ENCODE peak calls at places on chromosomes 3 and 15, in six cellular contexts. Z, N, A, K, U and B are unnamed samples.

GRCh38 chr3:115808816-115809215 is 185.5 kb downstream of the GAP43 start:
- DNase-seq in K (no peak), A (no peak), Z (no peak), U (no peak), N (no peak), B (no peak)

GRCh38 chr15:57390583-57390982 is 14.3 kb downstream of the CGNL1 start:
- DNase-seq in K (no peak), A (no peak), N (no peak), U (no peak), Z (no peak), B (no peak)

GRCh38 chr3:185954366-185954723 is 16.5 kb upstream of the TRA2B start:
- DNase-seq in Z (no peak), A (no peak), N (no peak), K (no peak), U (no peak), B (no peak)

GRCh38 chr3:46892285-46893145 is 15.0 kb downstream of the PTH1R start:
- DNase-seq in Z (peak; percentile 70), N (no peak), K (peak; percentile 35), U (peak; percentile 83), A (peak; percentile 90), B (peak; percentile 75)

GRCh38 chr3:150194957-150195356 is 213.1 kb upstream of the TSC22D2 start:
- DNase-seq in N (no peak), A (no peak), K (no peak), U (no peak), Z (no peak), B (no peak)

GRCh38 chr3:47863391-47864128 is 60.6 kb downstream of the DHX30 start:
- DNase-seq in Z (no peak), N (no peak), A (no peak), K (no peak), U (no peak), B (no peak)

GRCh38 chr3:161893972-161894371 is 397.4 kb downstream of the OTOL1 start:
- DNase-seq in N (no peak), K (no peak), U (no peak), Z (no peak), A (no peak), B (no peak)

GRCh38 chr15:62857411-62857853 is 185.1 kb upstream of the TPM1 start:
- DNase-seq in A (no peak), U (no peak), N (no peak), K (no peak), Z (no peak), B (no peak)

GRCh38 chr15:35349916-35350315 is 196.0 kb downstream of the DPH6 start:
- DNase-seq in N (no peak), K (no peak), Z (no peak), U (no peak), A (no peak), B (no peak)

GRCh38 chr3:195802261-195802701 is 9.4 kb downstream of the MUC4 start:
- DNase-seq in A (no peak), U (no peak), N (no peak), Z (no peak), K (no peak), B (no peak)

GRCh38 chr15:44910981-44911625 is 45.4 kb upstream of the TERB2 start:
- DNase-seq in Z (no peak), K (no peak), N (no peak), U (no peak), A (no peak), B (no peak)

GRCh38 chr15:73518180-73518862 is 75.4 kb downstream of the REC114 start:
- DNase-seq in N (no peak), A (no peak), K (peak; percentile 6), U (no peak), Z (no peak), B (no peak)

GRCh38 chr15:63401078-63401477 is 19.4 kb upstream of the CA12 start:
- DNase-seq in Z (no peak), K (no peak), A (no peak), U (no peak), N (no peak), B (no peak)

GRCh38 chr3:37712918-37713819 is 148.5 kb upstream of the CTDSPL start:
- DNase-seq in N (no peak), U (no peak), Z (no peak), K (no peak), A (no peak), B (no peak)

GRCh38 chr3:16322189-16322588 is 57.2 kb downstream of the OXNAD1 start:
- DNase-seq in N (no peak), U (no peak), Z (no peak), K (no peak), A (no peak), B (no peak)

GRCh38 chr3:51539291-51539891 is 872 bp downstream of the RAD54L2 start:
- DNase-seq in U (peak; percentile 64), Z (no peak), K (no peak), A (no peak), N (no peak), B (no peak)

GRCh38 chr3:51544011-51544775 is 5.7 kb downstream of the RAD54L2 start:
- DNase-seq in U (no peak), N (no peak), A (no peak), Z (no peak), K (no peak), B (no peak)

GRCh38 chr3:51538115-51538458 is 432 bp upstream of the RAD54L2 start:
- DNase-seq in Z (no peak), N (no peak), U (no peak), A (no peak), K (no peak), B (no peak)

GRCh38 chr3:51535146-51536019 is 3.1 kb upstream of the RAD54L2 start:
- DNase-seq in Z (no peak), N (no peak), U (no peak), A (no peak), K (no peak), B (no peak)

DNA sequence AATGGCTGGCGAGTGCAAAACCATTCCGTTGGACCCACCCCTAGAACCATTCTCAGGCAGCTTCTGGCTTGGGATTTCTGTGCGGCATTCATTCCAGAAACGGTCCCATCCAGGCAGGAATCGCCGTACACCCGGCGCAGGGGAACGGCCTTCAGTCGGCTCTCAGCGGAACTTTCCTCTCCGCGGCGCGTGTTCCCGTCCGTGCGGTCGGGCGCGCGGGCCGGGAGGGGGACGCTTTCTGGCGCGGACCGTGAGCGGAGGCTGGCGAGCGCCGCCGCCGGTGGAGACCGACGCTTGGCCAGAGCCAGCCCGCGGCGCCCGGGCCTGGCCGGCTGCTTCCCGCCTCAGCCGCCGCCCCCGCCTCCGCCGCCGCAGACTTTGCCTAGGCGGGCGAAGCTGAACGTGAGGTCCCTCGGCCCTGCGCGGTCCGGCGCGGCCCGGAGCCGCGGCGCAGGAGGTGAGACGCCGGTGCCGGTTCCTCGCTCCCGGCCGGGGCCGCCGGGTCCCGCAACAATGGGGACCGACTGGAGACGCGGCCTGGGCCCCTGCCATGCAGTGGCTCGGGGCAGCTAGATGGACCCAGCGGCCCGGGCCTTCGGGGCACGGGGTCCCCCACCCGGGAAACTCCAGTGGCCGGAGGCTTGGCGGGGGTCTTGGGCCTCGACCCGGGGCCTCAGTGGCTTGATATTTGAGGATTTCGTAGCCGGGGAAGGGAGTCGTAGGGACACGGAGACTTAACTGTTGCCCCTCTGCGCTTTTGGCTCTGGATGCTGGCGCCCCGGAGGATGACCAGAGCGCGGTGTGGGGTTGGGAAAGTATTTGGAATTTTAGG is at the start of gene RAD54L2:
- DNase-seq in K (peak; percentile 68), A (peak; percentile 93), Z (peak; percentile 75), N (peak; percentile 53), U (peak; percentile 83), B (peak; percentile 83)
- TF ChIP-seq CTCF in K (peak; percentile 33), A (peak; percentile 27), Z (no peak), N (peak; percentile 33), U (peak; percentile 31), B (peak; percentile 39)

DNA sequence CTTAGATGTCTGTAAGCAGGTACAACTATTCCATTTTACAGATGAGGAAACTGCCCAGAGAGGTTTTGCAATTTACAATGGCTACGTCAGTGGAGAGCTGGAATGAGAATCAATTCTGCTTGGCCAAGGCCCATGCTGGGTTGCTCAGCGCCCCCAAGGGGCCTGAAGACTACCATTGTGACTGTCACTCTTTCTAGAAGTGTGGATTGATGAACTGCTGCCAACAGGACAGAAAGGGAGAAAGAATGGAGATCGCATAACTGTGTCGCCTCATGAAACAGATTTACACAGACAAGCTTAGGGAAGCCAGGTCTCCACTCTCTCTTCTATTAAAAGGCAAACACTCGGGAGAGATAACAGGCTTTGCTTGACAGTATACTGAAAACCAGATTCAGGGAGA is 160.0 kb downstream of the STT3B start:
- DNase-seq in A (no peak), N (no peak), U (no peak), K (no peak), Z (no peak), B (no peak)
- H3K27ac ChIP-seq in A (no peak overlapping the region), N (no peak overlapping the region), U (no peak overlapping the region), K (no peak overlapping the region), Z (no peak overlapping the region), B (no peak overlapping the region)

GRCh38 chr3:59820352-59820934 is 770.6 kb upstream of the CFAP20DC start:
- DNase-seq in U (no peak), A (no peak), K (no peak), Z (no peak), N (no peak), B (no peak)
- H3K4me1 ChIP-seq in U (peaks cover 12% of the 10 kb centered on the region), A (peaks cover 9% of the 10 kb centered on the region), K (peaks cover 25% of the 10 kb centered on the region), Z (no peaks in the 10 kb centered on the region), N (no peaks in the 10 kb centered on the region), B (no peaks in the 10 kb centered on the region)

GRCh38 chr3:42581709-42582473 is at the start of gene SEC22C:
- DNase-seq in Z (peak; percentile 97), A (peak; percentile 98), U (peak; percentile 97), K (peak; percentile 97), N (peak; percentile 88), B (peak; percentile 98)
- TF ChIP-seq CTCF in Z (no peak), A (peak; percentile 44), U (no peak), K (no peak), N (peak; percentile 32), B (peak; percentile 21)

GRCh38 chr3:134615743-134616142 is 35.1 kb downstream of the KY start:
- DNase-seq in U (no peak), N (no peak), K (no peak), Z (no peak), A (no peak), B (no peak)

GRCh38 chr3:134610455-134611385 is 40.1 kb downstream of the KY start:
- DNase-seq in U (no peak), Z (no peak), N (no peak), A (no peak), K (no peak), B (no peak)

GRCh38 chr3:134614955-134615354 is 35.9 kb downstream of the KY start:
- DNase-seq in N (no peak), U (no peak), Z (no peak), K (no peak), A (no peak), B (no peak)

GRCh38 chr3:134611516-134611915 is 39.3 kb downstream of the KY start:
- DNase-seq in N (no peak), Z (no peak), U (no peak), A (no peak), K (no peak), B (no peak)

DNA sequence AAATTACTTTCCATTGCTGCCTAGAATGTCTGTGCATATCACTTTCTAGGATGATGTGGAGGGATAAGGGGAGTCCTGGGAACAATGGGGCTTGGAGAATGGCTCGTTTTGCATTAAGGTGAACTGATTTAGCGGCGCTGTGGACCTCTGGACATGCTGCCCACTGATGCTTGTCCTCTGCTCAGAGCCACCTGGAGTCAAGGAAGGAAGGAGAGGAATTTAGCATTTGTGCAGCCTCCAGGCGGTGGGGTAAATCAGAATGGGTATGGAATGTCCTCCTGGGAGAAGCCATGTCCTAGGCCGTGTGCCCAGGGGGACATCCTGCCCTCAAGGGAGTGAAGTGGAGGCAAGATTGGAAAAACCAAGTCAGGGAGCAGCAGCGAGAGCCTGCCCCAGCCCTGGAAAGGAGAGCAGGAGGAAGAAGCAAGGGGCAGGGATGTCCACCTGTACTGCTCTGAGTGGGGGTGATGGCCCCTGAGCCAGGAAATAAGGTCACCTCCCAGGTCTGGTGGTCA is 37.8 kb downstream of the KY start:
- DNase-seq in K (no peak), Z (no peak), A (no peak), N (no peak), U (no peak), B (no peak)
- H3K27ac ChIP-seq in K (no peak overlapping the region), Z (no peak overlapping the region), A (no peak overlapping the region), N (no peak overlapping the region), U (no peak overlapping the region), B (no peak overlapping the region)